ENCODE peak calls at places on chromosomes 3 and 15, in four cellular contexts. U is mucosa of gallbladder, W is HT1080, X is A549. A is an unnamed sample.

GRCh38 chr3:71055602-71056001 is 527.9 kb downstream of the FOXP1 start:
- DNase-seq in U (no peak), W (peak; percentile 52), X (peak; percentile 20), A (no peak)

GRCh38 chr3:105332961-105333360 is 33.7 kb upstream of the ALCAM start:
- DNase-seq in U (no peak), W (no peak), X (no peak), A (no peak)

GRCh38 chr15:24772709-24773373 is 97.3 kb downstream of the NPAP1 start:
- DNase-seq in U (peak; percentile 82), W (no peak), X (no peak), A (peak; percentile 64)

GRCh38 chr15:61275901-61276300 is 46.8 kb upstream of the RORA start:
- DNase-seq in U (no peak), W (peak; percentile 27), X (no peak), A (no peak)

GRCh38 chr3:173089283-173089682 is 51.8 kb downstream of the SPATA16 start:
- DNase-seq in U (no peak), W (no peak), X (no peak), A (no peak)

GRCh38 chr15:91769919-91770318 is 83.6 kb upstream of the SLCO3A1 start:
- DNase-seq in U (no peak), W (no peak), X (no peak), A (no peak)

GRCh38 chr3:82165266-82165665 is 403.8 kb upstream of the GBE1 start:
- DNase-seq in U (no peak), W (no peak), X (no peak), A (no peak)

GRCh38 chr3:4139462-4140140 is 163.6 kb upstream of the SETMAR start:
- DNase-seq in U (no peak), W (no peak), X (peak; percentile 19), A (no peak)

GRCh38 chr3:39900462-39901002 is 91.1 kb downstream of the MYRIP start:
- DNase-seq in U (no peak), W (no peak), X (no peak), A (no peak)

GRCh38 chr3:117059054-117059989 is 349.7 kb downstream of the TUSC7 start:
- DNase-seq in U (no peak), W (no peak), X (peak; percentile 47), A (no peak)

GRCh38 chr15:48855501-48856440 is 22.2 kb upstream of the EID1 start:
- DNase-seq in U (peak; percentile 34), W (peak; percentile 41), X (peak; percentile 26), A (no peak)

GRCh38 chr3:106457278-106458210 is 588.7 kb upstream of the CBLB start:
- DNase-seq in U (no peak), W (peak; percentile 95), X (peak; percentile 74), A (no peak)

GRCh38 chr15:83613716-83614115 is 40.2 kb upstream of the ADAMTSL3 start:
- DNase-seq in U (no peak), W (no peak), X (no peak), A (no peak)

GRCh38 chr3:193140381-193140780 is 100.6 kb upstream of the PLAAT1 start:
- DNase-seq in U (no peak), W (peak; percentile 92), X (no peak), A (no peak)

GRCh38 chr15:91456251-91456718 is 356.2 kb downstream of the SV2B start:
- DNase-seq in U (peak; percentile 67), W (peak; percentile 98), X (peak; percentile 70), A (no peak)

GRCh38 chr3:9500108-9501050 is 53.2 kb downstream of the LHFPL4 start:
- DNase-seq in U (peak; percentile 15), W (peak; percentile 37), X (peak; percentile 73), A (peak; percentile 60)

GRCh38 chr3:187112934-187113793 is 26.1 kb downstream of the RPL39L start:
- DNase-seq in U (no peak), W (peak; percentile 42), X (peak; percentile 13), A (no peak)

GRCh38 chr3:43632269-43632733 is 10.5 kb upstream of the ANO10 start:
- DNase-seq in U (no peak), W (peak; percentile 99), X (peak; percentile 81), A (no peak)

GRCh38 chr15:75785771-75786563 is 57.3 kb upstream of the UBE2Q2 start:
- DNase-seq in U (no peak), W (peak; percentile 38), X (peak; percentile 13), A (no peak)

A was measured in stomach.